ENCODE peak calls at places on chromosome 17, in six cellular contexts. A is stimulated activated naive CD4-positive, alpha-beta T cell; U is NCI-H2171 treated with DMSO at 0.1 percent for 48 hours; H is heart right ventricle; P is aorta; W is dermis blood vessel endothelial cell. I is an unnamed sample.
A peak's percentile ranks its signal among the peaks of the same experiment; 100 is the strongest.

GRCh38 chr17:78130439-78131101 is at the start of gene TMC8:
- DNase-seq in A (peak; percentile 88), U (no peak), H (no peak), P (no peak), W (peak; percentile 20), I (no peak)

GRCh38 chr17:56988901-56989572 is 11.1 kb downstream of the SCPEP1 start:
- DNase-seq in A (no peak), U (no peak), H (no peak), P (no peak), W (no peak), I (no peak)

GRCh38 chr17:61427567-61427966 is 24.7 kb upstream of the TBX4 start:
- DNase-seq in A (no peak), U (no peak), H (no peak), P (no peak), W (no peak), I (no peak)

GRCh38 chr17:76371656-76372628 is 12.5 kb upstream of the SPHK1 start:
- DNase-seq in A (no peak), U (no peak), H (no peak), P (no peak), W (peak; percentile 93), I (peak; percentile 95)

GRCh38 chr17:12463102-12463501 is 202.6 kb upstream of the MYOCD start:
- DNase-seq in A (no peak), U (no peak), H (no peak), P (no peak), W (no peak), I (no peak)

GRCh38 chr17:77286641-77287431 is 146.1 kb downstream of the SEC14L1 start:
- DNase-seq in A (no peak), U (no peak), H (peak; percentile 49), P (peak; percentile 74), W (peak; percentile 86), I (no peak)

GRCh38 chr17:49949634-49950033 is 19.4 kb upstream of the DLX4 start:
- DNase-seq in A (no peak), U (no peak), H (no peak), P (no peak), W (no peak), I (no peak)

GRCh38 chr17:79075433-79075805 is 795 bp downstream of the ENGASE start:
- DNase-seq in A (peak; percentile 49), U (no peak), H (no peak), P (no peak), W (peak; percentile 20), I (peak; percentile 21)

GRCh38 chr17:17928422-17929386 is 43.5 kb downstream of the TOM1L2 start:
- DNase-seq in A (no peak), U (no peak), H (no peak), P (peak; percentile 53), W (peak; percentile 71), I (peak; percentile 65)

GRCh38 chr17:17971431-17972125 is 622 bp downstream of the TOM1L2 start:
- DNase-seq in A (peak; percentile 55), U (no peak), H (peak; percentile 67), P (no peak), W (peak; percentile 19), I (peak; percentile 21)

GRCh38 chr17:58352843-58353719 is 1.1 kb upstream of the SUPT4H1 start:
- DNase-seq in A (peak; percentile 49), U (no peak), H (peak; percentile 34), P (peak; percentile 65), W (peak; percentile 48), I (peak; percentile 49)

GRCh38 chr17:6381052-6381451 is 53.9 kb downstream of the AIPL1 start:
- DNase-seq in A (no peak), U (no peak), H (no peak), P (no peak), W (no peak), I (no peak)

GRCh38 chr17:43740541-43740940 is 18.1 kb downstream of the SOST start:
- DNase-seq in A (no peak), U (no peak), H (no peak), P (no peak), W (no peak), I (no peak)

GRCh38 chr17:36919407-36919968 is 17.8 kb upstream of the LHX1 start:
- DNase-seq in A (no peak), U (no peak), H (no peak), P (no peak), W (no peak), I (no peak)

GRCh38 chr17:6450926-6451717 is 6.9 kb downstream of the PIMREG start:
- DNase-seq in A (no peak), U (peak; percentile 87), H (no peak), P (no peak), W (no peak), I (no peak)

GRCh38 chr17:47907932-47908562 is 12.0 kb downstream of the SP2 start:
- DNase-seq in A (no peak), U (no peak), H (no peak), P (no peak), W (no peak), I (no peak)

GRCh38 chr17:47297661-47298400 is 25.9 kb upstream of the EFCAB13 start:
- DNase-seq in A (no peak), U (peak; percentile 87), H (no peak), P (no peak), W (no peak), I (no peak)

GRCh38 chr17:70810609-70811008 is 641.3 kb downstream of the KCNJ2 start:
- DNase-seq in A (no peak), U (no peak), H (no peak), P (no peak), W (no peak), I (no peak)

GRCh38 chr17:78568051-78568450 is 9.1 kb downstream of the DNAH17 start:
- DNase-seq in A (no peak), U (no peak), H (no peak), P (no peak), W (no peak), I (no peak)

GRCh38 chr17:9976283-9977009 is 71.4 kb upstream of the RCVRN start:
- DNase-seq in A (no peak), U (no peak), H (no peak), P (no peak), W (no peak), I (no peak)

GRCh38 chr17:6366144-6366755 is 68.7 kb downstream of the AIPL1 start:
- DNase-seq in A (no peak), U (no peak), H (no peak), P (no peak), W (no peak), I (no peak)

GRCh38 chr17:6654816-6655731 is 3.5 kb downstream of the C17orf100 start:
- DNase-seq in A (no peak), U (peak; percentile 58), H (no peak), P (no peak), W (peak; percentile 5), I (no peak)

GRCh38 chr17:8406174-8406573 is 8.5 kb upstream of the RNF222 start:
- DNase-seq in A (no peak), U (no peak), H (no peak), P (no peak), W (no peak), I (no peak)

GRCh38 chr17:17732892-17733670 is 51.8 kb downstream of the RAI1 start:
- DNase-seq in A (no peak), U (no peak), H (no peak), P (no peak), W (peak; percentile 50), I (no peak)

GRCh38 chr17:5911919-5912318 is 158.3 kb upstream of the WSCD1 start:
- DNase-seq in A (no peak), U (no peak), H (no peak), P (no peak), W (no peak), I (no peak)

GRCh38 chr17:72297326-72298115 is 176.7 kb downstream of the SOX9 start:
- DNase-seq in A (no peak), U (peak; percentile 9), H (peak; percentile 14), P (no peak), W (no peak), I (no peak)

GRCh38 chr17:81702934-81703746 is at the start of gene MRPL12:
- DNase-seq in A (peak; percentile 82), U (peak; percentile 91), H (peak; percentile 93), P (peak; percentile 96), W (peak; percentile 96), I (peak; percentile 93)

GRCh38 chr17:73536700-73537680 is 107.3 kb downstream of the SDK2 start:
- DNase-seq in A (no peak), U (no peak), H (no peak), P (no peak), W (no peak), I (no peak)

GRCh38 chr17:350706-351435 is 1.7 kb downstream of the RPH3AL start:
- DNase-seq in A (no peak), U (no peak), H (peak; percentile 92), P (peak; percentile 89), W (peak; percentile 99), I (peak; percentile 95)

I was measured in endothelial cell of umbilical vein.